ENCODE peak calls at places on chromosomes 1 and 21, in seven cellular contexts. Z is midbrain; F is lower leg skin; D is activated CD4-positive, alpha-beta T cell treated with anti-CD3 and anti-CD28 coated beads, Interleukin-2, amount 50 U/mL, for 1 hour; W is BE2C; M is cerebellar cortex; K is A172. E is an unnamed sample.

GRCh38 chr1:234262754-234263105 is 110.5 kb upstream of the COA6 start:
- DNase-seq in K (no peak), Z (no peak), F (no peak), M (peak; percentile 98), W (no peak), D (no peak), E (no peak)

GRCh38 chr1:230867119-230867902 is 1.0 kb downstream of the C1orf198 start:
- DNase-seq in Z (no peak), W (no peak), F (no peak), D (no peak), K (peak; percentile 42), M (peak; percentile 42), E (no peak)

GRCh38 chr1:6373961-6374720 is 19.4 kb downstream of the ACOT7 start:
- DNase-seq in Z (no peak), K (no peak), F (no peak), M (no peak), D (no peak), W (no peak), E (no peak)

GRCh38 chr1:30490554-30491053 is 232.8 kb downstream of the MATN1 start:
- DNase-seq in D (no peak), K (no peak), W (no peak), F (no peak), Z (no peak), M (no peak), E (no peak)

GRCh38 chr1:65114312-65114711 is 33.7 kb upstream of the AK4 start:
- DNase-seq in K (no peak), W (peak; percentile 13), F (no peak), D (no peak), M (no peak), Z (peak; percentile 5), E (no peak)

GRCh38 chr1:21666572-21667320 is 2.4 kb downstream of the RAP1GAP start:
- DNase-seq in Z (no peak), W (no peak), K (no peak), F (no peak), D (no peak), M (peak; percentile 76), E (no peak)

GRCh38 chr21:36721817-36722216 is 22.9 kb downstream of the SIM2 start:
- DNase-seq in D (no peak), K (no peak), W (no peak), F (no peak), M (no peak), Z (no peak), E (no peak)

GRCh38 chr1:14371806-14372497 is 226.5 kb upstream of the KAZN start:
- DNase-seq in M (no peak), W (no peak), K (no peak), F (no peak), Z (no peak), D (no peak), E (no peak)

GRCh38 chr1:194104247-194104844 is 917.9 kb upstream of the B3GALT2 start:
- DNase-seq in M (no peak), Z (no peak), W (peak; percentile 28), D (no peak), F (no peak), K (no peak), E (no peak)

GRCh38 chr21:34948157-34948556 is 100.9 kb downstream of the RUNX1 start:
- DNase-seq in Z (no peak), W (no peak), K (no peak), D (no peak), M (no peak), F (no peak), E (no peak)

GRCh38 chr1:150889650-150890416 is 2.9 kb downstream of the CTXND2 start:
- DNase-seq in D (no peak), F (no peak), K (no peak), M (no peak), Z (no peak), W (no peak), E (no peak)

GRCh38 chr1:219858980-219859379 is 69.4 kb downstream of the SLC30A10 start:
- DNase-seq in M (no peak), F (no peak), Z (no peak), D (no peak), W (no peak), K (no peak), E (no peak)

GRCh38 chr1:22889213-22889827 is 83.3 kb downstream of the LACTBL1 start:
- DNase-seq in F (no peak), M (peak; percentile 48), W (peak; percentile 15), K (peak; percentile 16), Z (peak; percentile 32), D (no peak), E (peak; percentile 19)

GRCh38 chr1:32869844-32870614 is 683 bp downstream of the FNDC5 start:
- DNase-seq in W (no peak), M (peak; percentile 30), F (no peak), D (no peak), Z (no peak), K (no peak), E (no peak)

GRCh38 chr1:93083979-93084378 is 4.9 kb downstream of the MTF2 start:
- DNase-seq in M (no peak), Z (no peak), W (no peak), D (no peak), F (no peak), K (no peak), E (no peak)

GRCh38 chr21:15300131-15300530 is 235.3 kb upstream of the NRIP1 start:
- DNase-seq in D (no peak), M (no peak), W (no peak), F (no peak), Z (no peak), K (no peak), E (no peak)

GRCh38 chr1:200802865-200803512 is 64.3 kb downstream of the CAMSAP2 start:
- DNase-seq in F (peak; percentile 77), D (peak; percentile 75), M (peak; percentile 91), W (peak; percentile 83), Z (peak; percentile 82), K (peak; percentile 76), E (peak; percentile 86)

GRCh38 chr1:39507230-39507928 is 15.9 kb downstream of the BMP8A start:
- DNase-seq in Z (peak; percentile 22), W (peak; percentile 18), M (peak; percentile 43), K (no peak), D (no peak), F (no peak), E (no peak)

GRCh38 chr1:113811353-113811887 is 856 bp downstream of the RSBN1 start:
- DNase-seq in Z (peak; percentile 72), K (peak; percentile 21), F (peak; percentile 40), W (peak; percentile 47), D (peak; percentile 18), M (peak; percentile 41), E (no peak)

GRCh38 chr1:2258996-2259395 is 30.9 kb downstream of the SKI start:
- DNase-seq in M (no peak), D (peak; percentile 77), Z (no peak), K (no peak), W (no peak), F (no peak), E (no peak)

GRCh38 chr1:228013322-228014234 is 6.8 kb downstream of the WNT3A start:
- DNase-seq in D (no peak), Z (no peak), K (no peak), F (peak; percentile 70), M (no peak), W (no peak), E (peak; percentile 38)

GRCh38 chr1:12296623-12297022 is 66.8 kb downstream of the VPS13D start:
- DNase-seq in M (no peak), D (no peak), K (peak; percentile 2), F (no peak), Z (no peak), W (no peak), E (no peak)

GRCh38 chr1:197761654-197762053 is 13.6 kb downstream of the DENND1B start:
- DNase-seq in W (no peak), Z (no peak), F (no peak), K (no peak), M (no peak), D (no peak), E (no peak)

GRCh38 chr1:39901486-39902120 is at the start of gene MYCL:
- DNase-seq in K (peak; percentile 54), W (peak; percentile 57), F (peak; percentile 65), M (peak; percentile 80), D (peak; percentile 58), Z (peak; percentile 47), E (peak; percentile 94)

GRCh38 chr1:152580433-152580832 is at the start of gene LCE3D:
- DNase-seq in F (no peak), K (no peak), W (no peak), Z (no peak), D (no peak), M (no peak), E (no peak)

GRCh38 chr1:89169166-89169565 is 6.6 kb downstream of the GBP7 start:
- DNase-seq in D (no peak), M (no peak), W (no peak), K (no peak), Z (no peak), F (no peak), E (no peak)

GRCh38 chr1:17089496-17089895 is 29.8 kb downstream of the PADI2 start:
- DNase-seq in K (no peak), M (no peak), W (no peak), F (peak; percentile 15), D (no peak), Z (peak; percentile 92), E (no peak)

GRCh38 chr1:2130871-2131289 is 63.7 kb downstream of the FAAP20 start:
- DNase-seq in W (no peak), K (no peak), M (peak; percentile 29), D (no peak), F (no peak), Z (no peak), E (no peak)

GRCh38 chr21:37006521-37007291 is at the start of gene RIPPLY3:
- DNase-seq in M (no peak), F (no peak), Z (no peak), W (peak; percentile 28), D (no peak), K (no peak), E (peak; percentile 15)

GRCh38 chr1:184163674-184164470 is 112.3 kb downstream of the TSEN15 start:
- DNase-seq in Z (no peak), M (no peak), K (peak; percentile 76), D (no peak), W (no peak), F (no peak), E (no peak)

GRCh38 chr1:189021577-189021976 is 1456.1 kb downstream of the BRINP3 start:
- DNase-seq in K (no peak), Z (no peak), D (no peak), W (no peak), M (no peak), F (no peak), E (peak; percentile 27)

GRCh38 chr1:157105988-157106812 is 6.6 kb upstream of the ETV3L start:
- DNase-seq in K (peak; percentile 86), Z (no peak), F (no peak), D (no peak), W (no peak), M (no peak), E (peak; percentile 43)

GRCh38 chr1:101781437-101781836 is 215.3 kb downstream of the OLFM3 start:
- DNase-seq in M (peak; percentile 92), K (no peak), F (no peak), D (no peak), W (peak; percentile 74), Z (peak; percentile 14), E (no peak)

E was measured in Calu3.